ENCODE peak calls at places on chromosomes 5 and 9, in four cellular contexts. O, N, S and X are unnamed samples.

GRCh38 chr5:158133369-158133768 is 274.4 kb upstream of the CLINT1 start:
- DNase-seq in O (no peak), N (no peak), S (no peak), X (no peak)

GRCh38 chr9:94554078-94554438 is 825 bp upstream of the PCAT7 start:
- DNase-seq in O (no peak), N (no peak), S (no peak), X (no peak)

GRCh38 chr5:91928751-91929521 is 545.8 kb upstream of the ARRDC3 start:
- DNase-seq in O (no peak), N (peak), S (no peak), X (no peak)

GRCh38 chr5:123943136-123943535 is 431.2 kb downstream of the CSNK1G3 start:
- DNase-seq in O (no peak), N (no peak), S (no peak), X (no peak)

GRCh38 chr5:147432323-147432722 is 77.5 kb downstream of the DPYSL3 start:
- DNase-seq in O (no peak), N (no peak), S (no peak), X (no peak)

GRCh38 chr5:160507181-160507811 is 85.6 kb downstream of the PTTG1 start:
- DNase-seq in O (no peak), N (no peak), S (no peak), X (no peak)

GRCh38 chr5:95940758-95941682 is 20.6 kb downstream of the ELL2 start:
- DNase-seq in O (no peak), N (no peak), S (no peak), X (no peak)

GRCh38 chr5:15594922-15595568 is 95.1 kb downstream of the FBXL7 start:
- DNase-seq in O (no peak), N (no peak), S (no peak), X (no peak)

GRCh38 chr5:14153071-14153864 is 10.1 kb downstream of the TRIO start:
- DNase-seq in O (no peak), N (peak), S (no peak), X (no peak)

GRCh38 chr5:167639761-167640160 is 651.7 kb upstream of the WWC1 start:
- DNase-seq in O (no peak), N (no peak), S (no peak), X (no peak)

GRCh38 chr5:54514841-54515432 is 2.6 kb upstream of the SNX18 start:
- DNase-seq in O (no peak), N (no peak), S (no peak), X (no peak)

GRCh38 chr5:72988769-72989168 is 32.9 kb downstream of the FCHO2 start:
- DNase-seq in O (no peak), N (no peak), S (no peak), X (no peak)

GRCh38 chr5:123610665-123611406 is 98.9 kb downstream of the CSNK1G3 start:
- DNase-seq in O (peak), N (peak), S (peak), X (no peak)

GRCh38 chr5:180467028-180467427 is 27.2 kb upstream of the CNOT6 start:
- DNase-seq in O (no peak), N (no peak), S (no peak), X (no peak)

GRCh38 chr5:116681334-116682013 is 106.9 kb upstream of the SEMA6A start:
- DNase-seq in O (no peak), N (no peak), S (no peak), X (no peak)

GRCh38 chr9:93684806-93685553 is 108.6 kb downstream of the PHF2 start:
- DNase-seq in O (no peak), N (peak), S (no peak), X (peak)

GRCh38 chr5:159906957-159907356 is 9.3 kb upstream of the ADRA1B start:
- DNase-seq in O (no peak), N (no peak), S (no peak), X (no peak)

GRCh38 chr9:135889564-135890189 is 17.7 kb downstream of the CAMSAP1 start:
- DNase-seq in O (no peak), N (peak), S (no peak), X (no peak)

GRCh38 chr9:99873531-99873930 is 32.9 kb upstream of the STX17 start:
- DNase-seq in O (no peak), N (no peak), S (no peak), X (no peak)

GRCh38 chr9:97564291-97565175 is 63.1 kb downstream of the TMOD1 start:
- DNase-seq in O (peak), N (peak), S (no peak), X (no peak)

GRCh38 chr9:136771907-136772306 is 7.6 kb upstream of the LCN15 start:
- DNase-seq in O (no peak), N (no peak), S (no peak), X (no peak)

GRCh38 chr5:159026781-159027180 is 72.9 kb downstream of the EBF1 start:
- DNase-seq in O (no peak), N (no peak), S (no peak), X (no peak)

GRCh38 chr5:14265574-14265973 is 122.4 kb downstream of the TRIO start:
- DNase-seq in O (no peak), N (no peak), S (no peak), X (no peak)

GRCh38 chr5:32027717-32028321 is 146.3 kb downstream of the GOLPH3 start:
- DNase-seq in O (peak), N (no peak), S (peak), X (peak)

GRCh38 chr9:131739988-131740648 is at the start of gene RAPGEF1:
- DNase-seq in O (no peak), N (peak), S (peak), X (peak)

GRCh38 chr5:146001544-146002185 is 65.3 kb downstream of the SH3RF2 start:
- DNase-seq in O (no peak), N (no peak), S (no peak), X (no peak)

GRCh38 chr5:177023247-177023703 is 779 bp downstream of the ZNF346 start:
- DNase-seq in O (no peak), N (peak), S (peak), X (no peak)

GRCh38 chr5:14663734-14664269 is 716 bp upstream of the OTULIN start:
- DNase-seq in O (no peak), N (peak), S (peak), X (no peak)

GRCh38 chr5:10757043-10757442 is 4.0 kb downstream of the DAP start:
- DNase-seq in O (no peak), N (no peak), S (no peak), X (no peak)

GRCh38 chr5:147763791-147764525 is 18.6 kb downstream of the JAKMIP2 start:
- DNase-seq in O (no peak), N (no peak), S (no peak), X (no peak)

GRCh38 chr9:107249131-107249533 is 33.9 kb upstream of the RAD23B start:
- DNase-seq in O (no peak), N (no peak), S (peak), X (no peak)